ENCODE peak calls at places on chromosome 19, in seven cellular contexts. C is PC-3, D is fibroblast of the aortic adventitia, R is GM12865, F is endothelial cell, I is kidney epithelial cell, M is kidney. A is an unnamed sample.

GRCh38 chr19:33883869-33884519 is 87.3 kb downstream of the KCTD15 start:
- DNase-seq in R (peak), I (no peak), D (no peak), C (peak), M (peak), F (peak), A (no peak)

GRCh38 chr19:408441-409005 is 424 bp downstream of the C2CD4C start:
- DNase-seq in R (no peak), F (no peak), M (peak), I (no peak), C (no peak), D (no peak), A (no peak)

GRCh38 chr19:48968179-48968661 is 3.1 kb downstream of the FTL start:
- DNase-seq in C (no peak), F (no peak), I (no peak), D (peak), M (no peak), R (peak), A (no peak)

GRCh38 chr19:43913383-43913782 is 21.7 kb downstream of the ZNF45 start:
- DNase-seq in C (no peak), D (no peak), R (no peak), I (no peak), M (no peak), F (no peak), A (no peak)

GRCh38 chr19:38684862-38685665 is 37.6 kb downstream of the ACTN4 start:
- DNase-seq in D (no peak), M (no peak), R (no peak), F (no peak), I (no peak), C (no peak), A (no peak)

GRCh38 chr19:44803442-44804428 is 5.2 kb upstream of the BCAM start:
- DNase-seq in F (no peak), M (peak), C (no peak), I (no peak), D (no peak), R (no peak), A (no peak)

GRCh38 chr19:4103073-4103418 is 20.9 kb downstream of the MAP2K2 start:
- DNase-seq in R (no peak), D (no peak), M (no peak), F (no peak), I (no peak), C (peak), A (no peak)

GRCh38 chr19:2444251-2445002 is 12.3 kb downstream of the LMNB2 start:
- DNase-seq in M (no peak), D (no peak), I (no peak), R (no peak), C (no peak), F (no peak), A (no peak)

GRCh38 chr19:18601875-18602274 is 4.7 kb downstream of the CRLF1 start:
- DNase-seq in C (no peak), M (no peak), I (no peak), R (no peak), F (no peak), D (no peak), A (no peak)

GRCh38 chr19:18961767-18962423 is 20.9 kb upstream of the HOMER3 start:
- DNase-seq in D (no peak), R (no peak), C (peak), I (no peak), M (no peak), F (no peak), A (no peak)

GRCh38 chr19:51681286-51681956 is 11.7 kb upstream of the SPACA6 start:
- DNase-seq in R (no peak), M (no peak), D (no peak), I (no peak), C (peak), F (no peak), A (no peak)

GRCh38 chr19:16070366-16070990 is 5.8 kb upstream of the TPM4 start:
- DNase-seq in D (no peak), C (peak), I (no peak), F (no peak), R (peak), M (peak), A (no peak)

GRCh38 chr19:51417107-51417806 is at the start of gene SIGLEC10:
- DNase-seq in I (no peak), F (no peak), R (peak), C (peak), M (peak), D (peak), A (no peak)

GRCh38 chr19:54017266-54017665 is 25.8 kb downstream of the CACNG6 start:
- DNase-seq in D (peak), I (no peak), M (no peak), R (no peak), C (peak), F (no peak), A (no peak)

GRCh38 chr19:51794865-51795490 is at the start of gene FPR3:
- DNase-seq in R (no peak), M (no peak), D (no peak), C (no peak), I (no peak), F (no peak), A (no peak)

GRCh38 chr19:14614099-14614412 is 31.2 kb downstream of the CLEC17A start:
- DNase-seq in D (no peak), C (no peak), M (no peak), F (no peak), R (peak), I (no peak), A (no peak)

GRCh38 chr19:17159466-17160393 is 55.4 kb upstream of the USE1 start:
- DNase-seq in I (no peak), M (no peak), D (no peak), R (peak), F (no peak), C (no peak), A (no peak)

GRCh38 chr19:2546128-2547032 is 70.5 kb downstream of the GADD45B start:
- DNase-seq in D (no peak), R (no peak), C (no peak), I (no peak), M (peak), F (no peak), A (no peak)

GRCh38 chr19:8515317-8515716 is 1.4 kb upstream of the ZNF414 start:
- DNase-seq in M (no peak), I (no peak), F (no peak), R (no peak), C (no peak), D (no peak), A (no peak)

GRCh38 chr19:3387645-3388589 is 21.5 kb downstream of the NFIC start:
- DNase-seq in R (no peak), M (peak), D (peak), I (no peak), C (no peak), F (no peak), A (no peak)

GRCh38 chr19:38213911-38214625 is 10.0 kb downstream of the DPF1 start:
- DNase-seq in I (peak), M (no peak), C (peak), F (no peak), D (peak), R (peak), A (no peak)

GRCh38 chr19:8316351-8317125 is 4.6 kb downstream of the NDUFA7 start:
- DNase-seq in I (no peak), D (no peak), R (no peak), C (no peak), M (peak), F (no peak), A (no peak)

GRCh38 chr19:44741841-44742352 is 6.6 kb upstream of the BCL3 start:
- DNase-seq in C (peak), M (peak), R (no peak), F (no peak), I (peak), D (peak), A (peak)

GRCh38 chr19:55958356-55958755 is 10.7 kb downstream of the NLRP8 start:
- DNase-seq in R (no peak), F (no peak), M (no peak), I (peak), C (peak), D (no peak), A (no peak)

GRCh38 chr19:41893899-41894298 is 10.9 kb downstream of the ARHGEF1 start:
- DNase-seq in R (peak), C (no peak), M (no peak), F (no peak), D (no peak), I (no peak), A (no peak)

GRCh38 chr19:4278010-4278409 is 1.1 kb upstream of the SHD start:
- DNase-seq in C (no peak), D (no peak), M (no peak), I (no peak), R (no peak), F (no peak), A (no peak)

GRCh38 chr19:1015782-1016646 is 4.9 kb downstream of the TMEM259 start:
- DNase-seq in I (no peak), M (peak), F (no peak), D (no peak), C (no peak), R (no peak), A (no peak)

GRCh38 chr19:19145281-19145999 is 7.2 kb upstream of the TMEM161A start:
- DNase-seq in M (no peak), I (no peak), C (no peak), F (no peak), R (no peak), D (no peak), A (no peak)

GRCh38 chr19:56764296-56764695 is 76.2 kb downstream of the PEG3 start:
- DNase-seq in M (no peak), C (peak), D (no peak), I (no peak), F (no peak), R (no peak), A (no peak)

GRCh38 chr19:2236285-2237050 is at the start of the genes PLEKHJ1 and SF3A2:
- DNase-seq in M (peak), D (peak), F (peak), I (peak), R (peak), C (peak), A (peak)

GRCh38 chr19:14139944-14140343 is 3.6 kb upstream of the ASF1B start:
- DNase-seq in M (no peak), F (no peak), R (no peak), C (no peak), D (no peak), I (no peak), A (no peak)

GRCh38 chr19:7783991-7784421 is 21.0 kb downstream of the CLEC4M start:
- DNase-seq in F (no peak), R (no peak), I (peak), C (peak), M (no peak), D (peak), A (peak)

GRCh38 chr19:38483016-38483630 is 49.6 kb downstream of the RYR1 start:
- DNase-seq in D (no peak), F (no peak), R (no peak), I (no peak), M (no peak), C (no peak), A (no peak)

GRCh38 chr19:5542665-5543064 is 25.1 kb downstream of the TINCR start:
- DNase-seq in D (no peak), R (no peak), C (no peak), I (no peak), M (no peak), F (no peak), A (no peak)

GRCh38 chr19:10001899-10002298 is 8.4 kb downstream of the COL5A3 start:
- DNase-seq in C (peak), M (no peak), R (no peak), D (no peak), F (peak), I (no peak), A (no peak)
- TF ChIP-seq CTCF in C (peak), M (peak), R (peak), D (peak), F (peak), I (peak), A (peak)

DNA sequence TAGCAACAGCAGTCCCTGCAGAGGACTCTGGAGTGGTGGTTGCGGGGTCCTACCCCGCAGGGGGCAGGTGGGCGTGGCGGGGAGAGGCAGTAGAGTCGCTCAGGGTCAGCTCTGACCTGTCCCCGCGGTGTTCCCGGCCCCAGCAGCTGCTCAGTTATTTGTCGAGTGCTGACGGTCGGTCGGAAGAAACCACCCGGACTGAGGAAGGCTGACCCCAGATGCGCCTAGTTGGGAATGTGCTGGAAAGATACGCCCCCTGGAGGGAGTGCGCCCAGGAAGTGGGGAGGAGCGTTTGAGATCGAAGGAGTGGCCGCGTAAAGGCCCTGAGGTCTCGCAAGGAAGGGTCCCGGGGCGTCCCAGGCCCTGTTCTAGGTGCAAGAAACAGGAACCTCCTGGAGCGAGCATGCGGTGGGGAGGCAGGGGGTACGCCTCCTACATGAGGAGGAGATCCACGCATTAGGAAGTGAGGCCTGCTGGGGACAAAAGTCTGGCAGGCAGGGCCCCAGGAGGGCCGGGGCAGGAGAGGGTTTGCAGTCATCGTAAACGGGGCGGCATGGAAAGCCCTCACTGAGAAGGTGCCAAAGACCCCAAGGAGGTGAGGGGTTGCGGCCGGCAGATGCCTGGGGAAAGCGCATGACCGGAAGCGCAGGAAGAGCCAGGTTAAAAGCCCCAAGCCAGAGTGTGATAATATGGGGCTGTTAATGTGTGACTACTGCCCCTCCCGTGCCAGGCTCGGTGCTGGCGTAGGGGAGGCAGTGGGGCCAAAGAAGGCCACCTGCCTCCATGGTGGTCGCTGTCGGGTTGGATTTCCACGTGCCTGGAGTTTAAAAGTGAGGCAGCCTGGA is 9.1 kb downstream of the CCDC8 start:
- DNase-seq in M (peak), I (no peak), D (peak), F (peak), R (no peak), C (peak), A (no peak)
- TF ChIP-seq CTCF in M (peak), I (peak), D (peak), F (no peak), R (no peak), C (peak), A (peak)

GRCh38 chr19:46785054-46785979 is 3.1 kb downstream of the SLC1A5 start:
- DNase-seq in C (no peak), R (peak), I (no peak), F (no peak), M (no peak), D (peak), A (no peak)

GRCh38 chr19:46783670-46784069 is 4.7 kb downstream of the SLC1A5 start:
- DNase-seq in C (no peak), I (no peak), F (no peak), M (no peak), R (no peak), D (no peak), A (no peak)

GRCh38 chr19:46782355-46783019 is 5.9 kb downstream of the SLC1A5 start:
- DNase-seq in F (no peak), D (no peak), I (no peak), C (no peak), M (no peak), R (no peak), A (no peak)

GRCh38 chr19:46785980-46786235 is 2.5 kb downstream of the SLC1A5 start:
- DNase-seq in F (no peak), I (no peak), M (no peak), R (no peak), C (no peak), D (no peak), A (no peak)

DNA sequence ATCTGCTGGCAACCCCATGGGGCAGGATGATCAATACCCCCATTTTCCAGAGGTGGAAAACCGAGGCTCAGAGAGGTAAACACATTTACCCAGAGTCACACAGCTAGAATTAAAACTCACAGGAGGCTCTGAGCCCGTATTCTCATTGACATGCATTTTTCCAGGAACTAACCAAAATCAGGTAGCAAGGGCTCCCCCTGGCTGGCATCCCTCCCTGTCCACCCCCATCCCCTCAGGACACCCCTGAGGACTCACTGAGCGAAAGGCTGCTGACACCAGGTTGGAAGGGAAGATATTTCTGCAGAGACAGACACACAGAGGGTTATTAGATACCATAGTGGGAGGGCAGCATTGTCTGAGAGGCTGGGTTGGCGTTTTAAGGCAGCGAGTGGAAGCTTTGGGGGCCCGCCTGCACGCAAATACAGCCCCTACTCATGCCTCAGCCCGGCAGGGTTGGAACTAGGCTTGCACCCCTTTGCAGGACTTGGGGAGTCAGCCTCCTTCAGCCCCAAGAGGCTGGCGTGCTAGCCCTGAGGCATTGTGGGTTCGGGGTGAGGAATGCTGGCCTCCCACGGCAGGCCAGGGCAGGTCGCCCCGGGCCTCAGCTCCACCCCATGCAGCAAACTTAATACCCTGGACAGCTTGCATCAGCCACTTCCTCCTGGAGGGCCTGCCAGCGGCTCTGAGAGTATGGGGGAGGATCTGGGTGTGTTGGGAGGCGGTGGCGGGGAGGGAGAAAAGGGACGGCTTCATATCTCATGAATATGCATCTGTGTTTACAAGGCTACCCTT is 3.9 kb downstream of the SLC1A5 start:
- DNase-seq in F (peak), C (peak), D (peak), I (peak), R (peak), M (peak), A (peak)
- TF ChIP-seq CTCF in F (no peak), C (peak), D (peak), I (peak), R (peak), M (no peak), A (peak)

GRCh38 chr19:30406220-30406944 is 34.2 kb downstream of the ZNF536 start:
- DNase-seq in D (no peak), C (no peak), R (peak), F (peak), M (no peak), I (no peak), A (no peak)
- TF ChIP-seq CTCF in D (no peak), C (peak), R (peak), F (peak), M (peak), I (peak), A (no peak)

GRCh38 chr19:31502536-31503170 is 153.4 kb upstream of the TSHZ3 start:
- DNase-seq in C (no peak), D (no peak), M (no peak), F (no peak), I (no peak), R (no peak), A (no peak)
- TF ChIP-seq CTCF in C (no peak), D (no peak), M (no peak), F (no peak), I (no peak), R (no peak), A (no peak)

GRCh38 chr19:35143231-35143715 is at the start of gene FXYD7:
- DNase-seq in R (no peak), F (peak), C (no peak), D (no peak), M (peak), I (no peak), A (no peak)

GRCh38 chr19:35144259-35144599 is 1.2 kb downstream of the FXYD7 start:
- DNase-seq in R (no peak), I (no peak), M (peak), D (no peak), C (no peak), F (no peak), A (no peak)

GRCh38 chr19:35143818-35144217 is 763 bp downstream of the FXYD7 start:
- DNase-seq in C (no peak), F (no peak), M (no peak), D (no peak), R (no peak), I (no peak), A (no peak)

GRCh38 chr19:35141627-35142401 is 1.2 kb upstream of the FXYD7 start:
- DNase-seq in R (no peak), M (no peak), F (no peak), D (no peak), C (no peak), I (no peak), A (no peak)

GRCh38 chr19:35142531-35143230 is 374 bp upstream of the FXYD7 start:
- DNase-seq in R (peak), C (peak), I (no peak), F (peak), M (peak), D (no peak), A (no peak)
- TF ChIP-seq CTCF in R (peak), C (no peak), I (peak), F (peak), M (peak), D (peak), A (peak)

A was measured in AG04450.